ENCODE peak calls at places on chromosomes 11 and 22, in five cellular contexts. M is MM.1S, I is PC-3, V is upper lobe of right lung, R is body of pancreas. G is an unnamed sample. For H3K4me1, the result is how much of the 10 kb centered on the place peaks cover.

GRCh38 chr11:200224-201003 is 6.8 kb downstream of the BET1L start:
- DNase-seq in M (no peak), I (no peak), V (peak), R (peak), G (no peak)

GRCh38 chr11:134045799-134046635 is 22.9 kb upstream of the JAM3 start:
- DNase-seq in M (no peak), I (no peak), V (peak), R (no peak), G (no peak)

GRCh38 chr11:93494341-93494740 is 48.9 kb downstream of the SMCO4 start:
- DNase-seq in M (no peak), I (no peak), V (no peak), R (no peak), G (no peak)

GRCh38 chr11:126528075-126528474 is 172.6 kb downstream of the ST3GAL4 start:
- DNase-seq in M (no peak), I (no peak), V (no peak), R (no peak), G (no peak)

GRCh38 chr11:33885338-33886005 is 6.4 kb downstream of the LMO2 start:
- DNase-seq in M (no peak), I (no peak), V (no peak), R (no peak), G (no peak)

GRCh38 chr11:36385121-36385530 is 89.0 kb downstream of the PRR5L start:
- DNase-seq in M (no peak), I (peak), V (no peak), R (no peak), G (no peak)

GRCh38 chr11:117984471-117984870 is 1.7 kb upstream of the IL10RA start:
- DNase-seq in M (no peak), I (no peak), V (no peak), R (no peak), G (no peak)

GRCh38 chr11:2708151-2708581 is 8.4 kb upstream of the KCNQ1OT1 start:
- DNase-seq in M (no peak), I (no peak), V (no peak), R (no peak), G (no peak)

GRCh38 chr11:100712618-100713017 is 25.5 kb downstream of the ARHGAP42 start:
- DNase-seq in M (no peak), I (no peak), V (no peak), R (no peak), G (no peak)

GRCh38 chr11:1881442-1882264 is 10.0 kb downstream of the PRR33 start:
- DNase-seq in M (no peak), I (no peak), V (peak), R (no peak), G (no peak)

GRCh38 chr22:28025866-28026575 is 107.0 kb upstream of the PITPNB start:
- DNase-seq in M (no peak), I (no peak), V (peak), R (no peak), G (no peak)

GRCh38 chr11:114256176-114256897 is 39.9 kb upstream of the NNMT start:
- DNase-seq in M (no peak), I (no peak), V (no peak), R (no peak), G (no peak)

GRCh38 chr22:19132153-19132552 is 1.0 kb downstream of the TSSK2 start:
- DNase-seq in M (no peak), I (no peak), V (no peak), R (no peak), G (no peak)

GRCh38 chr11:104968365-104968855 is at the start of gene CASP4:
- DNase-seq in M (peak), I (peak), V (no peak), R (peak), G (no peak)

GRCh38 chr11:31641477-31642062 is 132.0 kb downstream of the ELP4 start:
- DNase-seq in M (no peak), I (peak), V (no peak), R (peak), G (no peak)

GRCh38 chr22:17264321-17265052 is 45.3 kb upstream of the ADA2 start:
- DNase-seq in M (no peak), I (no peak), V (no peak), R (no peak), G (no peak)

GRCh38 chr11:105219269-105219668 is 79.7 kb upstream of the CARD18 start:
- DNase-seq in M (no peak), I (peak), V (no peak), R (no peak), G (no peak)

GRCh38 chr11:76604652-76605241 is 65.8 kb downstream of the LRRC32 start:
- DNase-seq in M (no peak), I (no peak), V (no peak), R (peak), G (no peak)

DNA sequence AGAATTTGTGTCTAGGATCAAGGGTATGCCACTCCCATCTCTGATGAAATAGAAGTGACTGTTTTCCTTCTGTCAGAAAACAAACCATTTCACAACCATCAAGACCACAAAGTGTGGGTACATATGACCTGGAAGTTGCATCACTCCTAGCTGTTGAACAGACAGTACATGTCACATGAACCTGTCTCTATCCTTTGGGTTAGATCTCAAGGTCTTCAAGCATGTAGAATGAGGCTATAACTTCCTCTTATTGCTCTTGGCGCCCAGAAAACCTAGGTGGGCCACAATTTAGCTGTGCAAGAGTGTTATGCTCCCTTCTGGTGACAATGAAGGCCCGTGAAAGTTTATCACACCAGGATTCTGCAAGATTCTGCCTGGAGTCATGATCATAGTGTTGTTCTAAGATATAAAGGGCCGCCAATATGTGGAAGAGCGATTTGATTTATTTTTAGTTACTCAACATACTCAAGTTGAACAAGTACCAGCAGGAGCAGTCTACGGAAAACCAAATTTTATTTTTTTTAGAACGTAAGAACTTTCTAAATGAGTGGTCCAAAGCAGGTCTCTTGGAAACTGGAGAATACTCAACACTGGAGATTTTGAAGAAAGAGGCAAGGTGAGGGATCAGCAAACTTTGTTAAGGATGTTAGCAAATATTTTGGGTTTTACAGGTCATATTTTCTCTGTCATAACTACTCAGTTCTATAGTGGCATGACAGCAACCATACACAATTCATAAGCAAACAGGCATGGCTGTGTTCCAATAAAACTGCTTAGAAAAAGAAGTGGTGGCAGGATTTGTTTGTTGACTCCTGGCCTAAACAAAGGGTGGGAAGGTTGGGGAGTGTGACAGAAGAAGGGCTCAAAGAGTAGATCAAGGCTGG is 101.8 kb downstream of the USP35 start:
- DNase-seq in M (no peak), I (peak), V (no peak), R (no peak), G (peak)
- H3K27ac ChIP-seq in M (no peak), I (no peak), V (peak), R (no peak), G (no peak)

GRCh38 chr11:70351646-70352045 is 46.7 kb upstream of the CTTN start:
- DNase-seq in M (no peak), I (no peak), V (no peak), R (no peak), G (no peak)
- H3K4me1 ChIP-seq in M (under half), I (under half), V (under half), R (under half), G (under half)

GRCh38 chr22:20267441-20268288 is 453 bp downstream of the RTN4R start:
- DNase-seq in M (no peak), I (peak), V (peak), R (peak), G (no peak)

GRCh38 chr22:20271114-20271994 is 3.2 kb upstream of the RTN4R start:
- DNase-seq in M (no peak), I (no peak), V (peak), R (no peak), G (no peak)

GRCh38 chr22:20268289-20268349 is at the start of gene RTN4R:
- DNase-seq in M (no peak), I (no peak), V (no peak), R (no peak), G (no peak)

GRCh38 chr22:20264614-20265452 is 3.3 kb downstream of the RTN4R start:
- DNase-seq in M (no peak), I (no peak), V (no peak), R (no peak), G (no peak)

GRCh38 chr22:20268350-20269012 is 363 bp upstream of the RTN4R start:
- DNase-seq in M (peak), I (peak), V (peak), R (peak), G (peak)
- H3K4me3 ChIP-seq in M (no peak), I (peak), V (no peak), R (no peak), G (no peak)

GRCh38 chr11:18299724-18300123 is 22.2 kb downstream of the HPS5 start:
- DNase-seq in M (no peak), I (no peak), V (no peak), R (no peak), G (no peak)

GRCh38 chr11:18294862-18295261 is 27.1 kb downstream of the HPS5 start:
- DNase-seq in M (no peak), I (no peak), V (no peak), R (no peak), G (no peak)

DNA sequence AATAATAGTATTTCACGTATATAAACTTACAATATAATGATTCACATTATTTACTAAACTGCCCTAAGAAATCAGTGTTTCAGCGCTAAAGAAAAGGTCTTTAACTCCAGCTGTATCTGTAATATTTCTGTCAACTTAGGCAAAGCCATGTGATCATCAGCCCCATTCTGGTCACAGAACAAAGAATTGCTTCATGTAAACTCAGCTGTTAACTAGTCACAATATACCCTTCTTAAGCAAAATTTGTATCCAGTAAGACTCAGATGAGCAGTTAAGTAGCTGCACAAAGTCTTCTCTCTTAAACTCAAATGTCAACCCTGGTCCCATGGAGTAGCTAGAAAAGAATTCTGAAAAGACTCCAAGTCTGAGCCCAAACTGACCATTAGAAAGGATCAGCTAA is 26.6 kb downstream of the HPS5 start:
- DNase-seq in M (no peak), I (no peak), V (no peak), R (no peak), G (no peak)
- H3K27ac ChIP-seq in M (no peak), I (no peak), V (no peak), R (no peak), G (no peak)

GRCh38 chr22:42692239-42693054 is 28.2 kb downstream of the A4GALT start:
- DNase-seq in M (no peak), I (no peak), V (no peak), R (no peak), G (no peak)
- H3K4me1 ChIP-seq in M (under half), I (under half), V (under half), R (under half), G (under half)

GRCh38 chr11:14906614-14907392 is 14.8 kb upstream of the CYP2R1 start:
- DNase-seq in M (no peak), I (no peak), V (no peak), R (no peak), G (no peak)

GRCh38 chr11:14904745-14905103 is 12.7 kb upstream of the CYP2R1 start:
- DNase-seq in M (peak), I (no peak), V (peak), R (peak), G (peak)

GRCh38 chr11:14905104-14906033 is 13.3 kb upstream of the CYP2R1 start:
- DNase-seq in M (peak), I (no peak), V (peak), R (peak), G (peak)

GRCh38 chr11:14907411-14908213 is 15.6 kb upstream of the CYP2R1 start:
- DNase-seq in M (peak), I (peak), V (peak), R (peak), G (peak)

DNA sequence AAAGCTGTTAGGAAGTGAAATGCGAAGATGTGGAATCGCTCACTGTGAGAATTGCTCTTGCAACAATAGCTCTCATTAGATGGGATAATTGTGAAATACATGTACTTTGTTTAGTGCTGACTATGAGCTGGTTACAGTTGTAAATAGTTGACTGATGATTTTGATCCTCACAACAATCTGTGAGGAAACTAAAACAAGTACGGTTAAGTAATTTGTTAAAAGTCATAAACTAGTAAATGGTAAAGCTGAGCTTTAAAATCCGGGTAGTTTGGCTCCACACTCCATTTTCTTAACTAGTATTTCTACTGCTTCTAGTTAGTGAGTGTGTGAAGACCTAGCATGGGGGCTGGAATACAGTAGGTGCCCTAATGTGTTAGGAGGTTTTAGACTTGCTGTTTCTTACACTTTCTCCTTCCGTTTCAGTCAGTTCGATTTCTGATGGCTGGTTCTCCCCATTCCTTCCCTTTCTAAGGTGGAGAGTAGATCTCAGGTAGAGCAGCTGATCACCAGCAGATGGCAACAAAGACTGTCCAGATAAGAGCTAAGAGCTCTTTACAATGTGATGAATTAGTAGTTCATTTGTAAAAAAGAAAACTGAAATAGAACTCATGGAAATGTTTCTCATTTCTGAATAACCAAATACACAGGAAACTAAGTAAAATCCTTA is 16.3 kb upstream of the CYP2R1 start:
- DNase-seq in M (peak), I (peak), V (no peak), R (peak), G (peak)
- H3K4me3 ChIP-seq in M (no peak), I (no peak), V (no peak), R (no peak), G (no peak)

GRCh38 chr22:44632823-44633478 is 69.1 kb upstream of the PRR5 start:
- DNase-seq in M (no peak), I (no peak), V (no peak), R (no peak), G (no peak)
- H3K27ac ChIP-seq in M (no peak), I (no peak), V (no peak), R (no peak), G (no peak)

GRCh38 chr11:132464939-132465338 is 1067.4 kb downstream of the OPCML start:
- DNase-seq in M (no peak), I (no peak), V (no peak), R (no peak), G (no peak)
- H3K4me1 ChIP-seq in M (under half), I (under half), V (under half), R (under half), G (under half)